ENCODE peak calls at places on chromosomes 6 and 20, in ten cellular contexts. F is gastrocnemius medialis, E is esophagus squamous epithelium, U is A549, J is uterus, I is HepG2, M is adrenal gland, T is testis, N is heart left ventricle, C is prostate gland. A is an unnamed sample.

GRCh38 chr6:16129623-16130243 is 847 bp downstream of the MYLIP start:
- DNase-seq in T (peak), M (peak), C (no peak), J (peak), U (peak), I (no peak), E (no peak), N (no peak), F (peak), A (peak)

GRCh38 chr6:3421763-3422456 is 34.9 kb downstream of the SLC22A23 start:
- DNase-seq in I (no peak), U (no peak), M (no peak), F (no peak), T (no peak), C (no peak), E (no peak), J (no peak), N (no peak), A (no peak)

GRCh38 chr6:117397536-117398227 is 28.1 kb downstream of the ROS1 start:
- DNase-seq in J (no peak), M (no peak), C (no peak), F (no peak), E (no peak), N (no peak), U (no peak), I (no peak), T (no peak), A (no peak)

GRCh38 chr6:103874575-103874974 is 985.1 kb downstream of the HACE1 start:
- DNase-seq in E (no peak), F (no peak), T (no peak), J (no peak), U (no peak), M (no peak), C (no peak), I (no peak), N (no peak), A (no peak)

GRCh38 chr6:37365791-37366190 is 12.0 kb downstream of the RNF8 start:
- DNase-seq in I (peak), J (no peak), M (no peak), U (no peak), F (no peak), E (no peak), N (no peak), T (no peak), C (no peak), A (no peak)

GRCh38 chr20:49664914-49665313 is 48.8 kb downstream of the B4GALT5 start:
- DNase-seq in I (no peak), J (no peak), F (no peak), U (no peak), C (no peak), M (no peak), E (no peak), T (no peak), N (no peak), A (no peak)

GRCh38 chr20:25580711-25581110 is 4.6 kb downstream of the NINL start:
- DNase-seq in F (no peak), N (no peak), T (no peak), M (no peak), E (no peak), J (no peak), C (no peak), U (no peak), I (no peak), A (peak)

GRCh38 chr6:149140137-149140909 is 177.2 kb upstream of the TAB2 start:
- DNase-seq in F (no peak), J (no peak), I (no peak), C (no peak), E (no peak), N (no peak), U (no peak), M (no peak), T (no peak), A (no peak)

GRCh38 chr20:60001027-60001567 is 42.9 kb downstream of the CDH26 start:
- DNase-seq in E (no peak), F (no peak), T (no peak), U (no peak), N (no peak), M (no peak), C (no peak), J (no peak), I (no peak), A (no peak)

GRCh38 chr20:40223818-40224217 is 465.2 kb downstream of the MAFB start:
- DNase-seq in E (no peak), F (no peak), I (no peak), M (no peak), T (no peak), C (no peak), J (no peak), U (no peak), N (no peak), A (no peak)

GRCh38 chr6:130029163-130029562 is 10.8 kb downstream of the L3MBTL3 start:
- DNase-seq in F (no peak), M (peak), J (no peak), T (no peak), I (no peak), U (no peak), C (no peak), E (no peak), N (no peak), A (no peak)

GRCh38 chr20:56957737-56958553 is 308.5 kb downstream of the BMP7 start:
- DNase-seq in E (no peak), F (no peak), M (no peak), C (no peak), U (no peak), T (no peak), I (no peak), N (no peak), J (no peak), A (no peak)

DNA sequence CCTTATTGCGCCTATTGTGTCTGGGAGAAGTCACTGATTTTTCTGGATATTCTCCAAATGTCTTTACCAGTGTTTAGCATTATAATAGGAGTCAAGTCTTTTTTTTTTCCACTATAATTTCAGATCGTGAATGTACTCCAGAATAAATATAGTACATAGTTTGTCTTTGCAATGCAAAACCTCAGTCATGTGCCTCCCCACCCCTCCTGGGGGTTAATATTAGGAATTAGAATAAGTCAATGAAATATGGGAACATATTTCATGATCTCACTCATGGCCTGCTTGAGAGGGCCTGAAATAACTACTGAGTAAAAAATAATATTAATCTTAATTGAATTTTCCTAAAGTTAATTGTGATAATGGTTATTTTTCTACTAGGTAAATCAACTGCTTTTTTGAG is 79.0 kb upstream of the TMEM170B start:
- DNase-seq in U (no peak), I (no peak), C (no peak), F (no peak), T (no peak), E (no peak), J (no peak), M (no peak), N (no peak), A (no peak)
- TF ChIP-seq POLR2A in U (no peak), I (no peak), C (no peak), F (no peak), T (no peak), E (no peak), J (no peak), M (no peak), N (no peak), A (no peak)

DNA sequence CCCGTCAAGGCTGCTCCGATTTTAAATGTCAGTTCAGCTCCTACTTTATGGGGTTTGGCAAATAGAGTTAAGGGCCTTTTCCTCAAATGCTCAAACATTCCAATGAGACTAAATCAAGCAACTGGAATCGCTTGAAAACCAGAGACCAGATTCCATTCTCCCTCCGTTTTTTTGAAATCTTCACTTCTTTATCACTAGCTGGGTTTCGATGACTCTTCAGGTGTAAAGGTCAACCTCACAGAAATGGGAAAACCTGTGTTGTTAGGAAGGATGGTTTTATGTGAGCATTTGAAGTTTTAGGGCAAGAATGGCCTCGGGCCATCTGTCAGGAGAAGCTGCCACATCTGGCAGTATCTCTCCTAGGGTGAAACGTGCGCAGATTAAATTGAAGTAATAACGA is 24.9 kb downstream of the TTLL2 start:
- DNase-seq in M (no peak), E (no peak), C (no peak), T (no peak), F (no peak), N (no peak), I (peak), J (no peak), U (no peak), A (no peak)
- H3K4me3 ChIP-seq in M (no peak), E (no peak), C (no peak), T (peak), F (no peak), N (no peak), I (no peak), J (no peak), U (no peak), A (no peak)

DNA sequence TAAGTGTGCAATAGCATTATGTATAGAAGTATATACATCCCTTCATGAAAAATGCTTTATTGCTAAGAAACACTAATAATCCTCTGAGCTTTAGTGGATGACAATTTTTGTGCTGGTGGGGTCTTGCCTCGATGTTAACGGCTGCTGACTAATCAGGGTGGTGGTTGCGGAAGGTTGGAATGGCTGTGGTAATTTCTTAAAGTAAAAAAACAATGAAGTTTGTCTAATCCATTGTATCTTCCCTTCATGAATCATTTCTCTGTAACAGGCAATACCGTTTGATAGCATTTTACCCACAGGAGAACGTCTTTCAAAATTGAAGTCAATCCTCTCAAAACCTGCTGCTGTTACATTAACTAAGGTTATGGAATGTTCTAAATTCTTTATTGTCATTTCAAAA is 816.5 kb upstream of the GJE1 start:
- DNase-seq in U (no peak), F (no peak), I (no peak), T (no peak), J (no peak), C (no peak), M (no peak), E (no peak), N (no peak), A (no peak)
- H3K27ac ChIP-seq in U (no peak), F (no peak), I (no peak), T (no peak), J (no peak), C (no peak), M (no peak), E (no peak), N (no peak), A (no peak)

GRCh38 chr20:20578838-20579237 is 133.6 kb downstream of the RALGAPA2 start:
- DNase-seq in J (no peak), E (no peak), F (no peak), U (no peak), I (no peak), N (no peak), C (no peak), T (no peak), M (no peak), A (no peak)

GRCh38 chr20:20580139-20580538 is 132.3 kb downstream of the RALGAPA2 start:
- DNase-seq in E (no peak), M (no peak), T (no peak), I (no peak), U (no peak), N (no peak), F (no peak), J (no peak), C (no peak), A (no peak)

DNA sequence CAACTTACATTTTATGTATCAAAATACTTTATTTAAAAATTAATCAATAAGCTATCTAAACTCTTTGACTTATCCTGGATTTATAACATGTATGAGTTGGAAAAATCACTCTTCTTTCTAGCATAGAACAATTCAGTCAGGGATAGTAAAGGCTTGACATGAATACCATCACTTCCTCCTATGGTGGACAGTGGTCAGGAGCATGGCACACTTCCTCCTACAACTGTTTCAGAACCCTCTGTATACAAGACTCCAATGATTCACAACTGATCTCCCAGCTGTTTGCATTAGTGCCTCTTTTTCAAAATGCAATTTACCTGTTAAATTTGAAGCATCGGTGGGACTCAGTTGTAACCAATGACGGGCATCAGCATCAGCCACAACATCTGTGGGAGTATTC is 129.7 kb downstream of the RALGAPA2 start:
- DNase-seq in T (no peak), N (no peak), J (no peak), I (no peak), U (no peak), E (no peak), M (no peak), C (no peak), F (no peak), A (no peak)
- TF ChIP-seq POLR2A in T (no peak), N (no peak), J (no peak), I (no peak), U (no peak), E (no peak), M (no peak), C (no peak), F (no peak), A (no peak)

GRCh38 chr20:54058420-54059139 is 11.8 kb downstream of the BCAS1 start:
- DNase-seq in C (no peak), U (no peak), N (no peak), I (no peak), T (peak), F (no peak), M (no peak), J (no peak), E (no peak), A (no peak)

GRCh38 chr20:54056762-54057639 is 13.4 kb downstream of the BCAS1 start:
- DNase-seq in E (no peak), U (no peak), T (no peak), I (no peak), F (no peak), M (no peak), C (no peak), J (no peak), N (no peak), A (no peak)

GRCh38 chr20:54061106-54061881 is 9.1 kb downstream of the BCAS1 start:
- DNase-seq in C (no peak), J (no peak), T (no peak), M (no peak), I (no peak), N (no peak), F (no peak), U (no peak), E (no peak), A (no peak)

GRCh38 chr20:54062812-54063280 is 7.5 kb downstream of the BCAS1 start:
- DNase-seq in M (no peak), N (no peak), F (no peak), J (no peak), E (no peak), T (no peak), I (peak), U (peak), C (no peak), A (no peak)

DNA sequence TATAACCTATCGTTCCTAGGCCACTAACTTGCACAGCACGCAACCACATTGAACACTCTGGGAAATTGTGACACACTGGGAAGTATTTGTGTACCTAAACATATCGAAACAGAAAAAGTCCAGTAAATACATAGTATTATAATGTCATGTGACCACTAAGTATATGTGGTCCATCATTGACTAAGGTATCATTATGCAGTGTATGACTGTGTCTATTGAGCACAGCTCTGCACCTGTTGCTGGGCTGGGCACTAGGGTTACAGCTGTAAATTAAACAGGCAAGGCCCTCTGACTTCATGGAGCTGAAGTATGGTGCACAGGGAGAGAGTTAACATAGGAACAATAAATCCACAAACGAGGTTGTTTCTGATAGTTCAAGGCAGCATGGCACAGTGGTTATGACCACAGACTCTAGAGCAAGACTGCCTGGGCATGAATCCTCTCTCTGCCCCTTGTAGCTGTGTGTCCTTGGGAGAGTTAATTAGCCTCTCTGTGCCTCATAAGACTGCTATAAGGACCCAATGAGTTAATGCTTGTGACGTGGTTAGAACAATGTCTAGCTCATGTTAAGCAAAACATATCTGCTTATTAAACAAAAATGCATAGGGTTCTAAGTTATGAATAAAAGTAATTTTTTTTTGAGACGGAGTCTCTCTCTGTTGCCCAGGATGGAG is 10.6 kb downstream of the BCAS1 start:
- DNase-seq in F (no peak), C (no peak), M (no peak), T (no peak), E (no peak), I (no peak), N (no peak), U (no peak), J (no peak), A (no peak)
- H3K4me3 ChIP-seq in F (no peak), C (no peak), M (no peak), T (no peak), E (no peak), I (no peak), N (no peak), U (no peak), J (no peak), A (no peak)

GRCh38 chr6:112879920-112880413 is 532.8 kb downstream of the RFPL4B start:
- DNase-seq in E (no peak), T (peak), M (no peak), J (no peak), U (no peak), N (no peak), F (no peak), C (peak), I (peak), A (peak)
- H3K27ac ChIP-seq in E (no peak), T (no peak), M (no peak), J (no peak), U (no peak), N (no peak), F (no peak), C (no peak), I (no peak), A (no peak)

DNA sequence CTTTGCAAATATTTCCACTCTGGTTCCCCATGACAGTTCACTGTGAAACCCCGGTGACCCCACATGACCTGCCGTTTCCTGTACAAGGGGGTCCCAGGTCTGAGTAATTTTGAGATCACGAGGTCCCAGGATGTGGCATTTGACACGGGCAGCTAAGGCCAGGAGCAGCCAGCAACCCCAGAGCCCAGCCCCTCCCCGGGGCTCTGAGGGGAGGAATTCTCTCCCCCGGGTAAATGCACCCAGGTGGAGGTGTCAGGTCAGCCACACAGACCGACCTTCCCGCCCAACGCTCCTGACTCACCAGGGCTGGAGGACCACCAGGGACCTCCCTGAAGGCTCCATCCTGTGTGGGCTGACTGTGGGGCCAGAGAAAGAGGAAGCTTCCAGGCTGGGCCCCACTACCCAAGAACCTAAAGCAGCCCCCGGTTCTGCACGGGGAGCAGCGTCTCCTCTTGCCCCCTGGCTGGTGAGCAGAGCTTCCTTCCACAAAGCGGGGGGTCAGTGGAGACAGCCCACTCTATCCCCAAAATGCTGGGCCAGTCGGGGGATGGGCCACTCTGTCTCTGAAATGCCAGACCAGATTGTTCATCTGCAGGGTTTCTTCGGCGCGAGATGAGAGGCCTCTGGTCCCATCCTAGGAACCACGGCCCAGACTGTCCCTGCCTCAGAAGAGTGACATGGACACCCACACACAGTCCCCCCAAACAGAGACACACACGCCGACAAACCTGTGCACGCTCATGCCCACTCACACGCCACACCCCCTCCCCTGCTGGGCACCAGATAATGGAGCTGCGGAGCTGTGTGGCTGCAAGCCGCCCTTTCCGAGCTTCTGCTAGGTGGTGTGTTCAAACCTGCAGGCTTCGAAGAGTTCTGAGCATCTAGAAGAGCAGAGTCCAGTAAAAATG is 23.4 kb upstream of the SLCO4A1 start:
- DNase-seq in E (no peak), U (no peak), C (no peak), M (no peak), I (no peak), F (no peak), T (no peak), J (no peak), N (no peak), A (no peak)
- TF ChIP-seq POLR2A in E (no peak), U (no peak), C (no peak), M (no peak), I (no peak), F (no peak), T (no peak), J (no peak), N (no peak), A (no peak)

GRCh38 chr20:9070304-9070703 is 1.4 kb downstream of the PLCB4 start:
- DNase-seq in U (no peak), E (no peak), I (no peak), C (no peak), T (no peak), J (no peak), N (no peak), M (no peak), F (no peak), A (no peak)

GRCh38 chr20:9075264-9076095 is 6.6 kb downstream of the PLCB4 start:
- DNase-seq in M (no peak), U (no peak), C (no peak), I (no peak), J (no peak), N (no peak), E (no peak), F (no peak), T (no peak), A (no peak)

GRCh38 chr20:9068896-9069663 is at the start of gene PLCB4:
- DNase-seq in E (no peak), U (peak), F (no peak), J (peak), T (peak), I (no peak), N (peak), C (peak), M (no peak), A (peak)

GRCh38 chr20:9071976-9072726 is 3.3 kb downstream of the PLCB4 start:
- DNase-seq in J (no peak), M (no peak), C (no peak), N (no peak), I (no peak), U (no peak), T (no peak), F (no peak), E (no peak), A (no peak)

DNA sequence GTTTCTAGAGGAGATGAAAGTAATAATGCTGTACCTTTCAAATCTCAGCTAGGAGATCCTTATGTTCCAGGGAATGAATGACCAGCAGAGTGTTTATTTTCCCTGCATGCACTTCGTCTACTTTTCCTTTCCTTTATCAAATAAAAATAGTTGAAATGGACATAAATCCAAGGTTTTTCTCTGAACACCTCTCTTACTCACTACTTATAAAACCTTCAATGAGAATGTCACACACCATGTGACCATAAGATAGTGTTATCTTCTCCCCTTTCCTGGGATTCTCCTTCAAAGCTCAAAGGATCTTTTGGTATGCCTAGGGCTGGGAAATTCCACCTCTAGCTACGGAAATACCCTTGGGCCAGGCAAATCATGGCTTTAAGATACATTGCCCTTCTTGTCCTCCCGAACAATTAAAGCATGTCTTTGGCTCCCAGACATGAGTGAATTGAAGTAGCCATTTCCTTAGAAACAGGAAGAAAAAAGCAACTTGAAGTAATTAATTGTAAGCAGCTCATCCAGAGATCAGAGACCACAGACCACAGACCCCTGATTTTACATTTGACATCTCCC is 3.9 kb downstream of the PLCB4 start:
- DNase-seq in C (no peak), F (no peak), I (no peak), T (no peak), J (no peak), E (no peak), M (no peak), U (no peak), N (no peak), A (no peak)
- H3K4me3 ChIP-seq in C (no peak), F (no peak), I (no peak), T (no peak), J (no peak), E (no peak), M (no peak), U (peak), N (no peak), A (no peak)